ENCODE peak calls at places on chromosomes 2 and 18, in six cellular contexts. N is T-helper 22 cell; G is stimulated activated CD8-positive, alpha-beta memory T cell treated with anti-CD3 and anti-CD28 coated beads, Interleukin-15, amount 100 ng/mL, for 1 hour; K is neuronal stem cell; O is heart right ventricle; Q is Peyer's patch. Z is an unnamed sample.

GRCh38 chr2:189222440-189222839 is 42.9 kb upstream of the COL5A2 start:
- DNase-seq in K (no peak), O (no peak), N (no peak), G (no peak), Q (peak), Z (no peak)

GRCh38 chr2:25109822-25110221 is 58.6 kb downstream of the POMC start:
- DNase-seq in O (no peak), K (no peak), G (no peak), Q (no peak), N (no peak), Z (no peak)

GRCh38 chr2:161650116-161651015 is 26.1 kb downstream of the SLC4A10 start:
- DNase-seq in G (no peak), O (no peak), Q (no peak), K (no peak), N (no peak), Z (no peak)

GRCh38 chr2:212956665-212957064 is 194.7 kb downstream of the IKZF2 start:
- DNase-seq in O (no peak), G (no peak), N (no peak), Q (no peak), K (no peak), Z (no peak)

GRCh38 chr2:235766206-235766794 is 272.5 kb downstream of the AGAP1 start:
- DNase-seq in K (peak), Q (peak), N (no peak), G (peak), O (peak), Z (no peak)

GRCh38 chr2:136347976-136348375 is 230.0 kb upstream of the CXCR4 start:
- DNase-seq in N (no peak), K (no peak), G (no peak), O (no peak), Q (no peak), Z (no peak)

GRCh38 chr18:63451774-63452173 is 25.0 kb upstream of the SERPINB5 start:
- DNase-seq in K (no peak), N (no peak), Q (peak), G (no peak), O (no peak), Z (no peak)

GRCh38 chr2:241635756-241636155 is 1.2 kb downstream of the THAP4 start:
- DNase-seq in K (no peak), G (no peak), N (no peak), Q (no peak), O (no peak), Z (no peak)

GRCh38 chr18:40414155-40414754 is 1540.8 kb upstream of the PIK3C3 start:
- DNase-seq in K (no peak), Q (no peak), G (no peak), O (no peak), N (no peak), Z (no peak)

GRCh38 chr18:35619468-35619867 is 37.9 kb downstream of the GALNT1 start:
- DNase-seq in Q (no peak), O (peak), N (no peak), K (no peak), G (no peak), Z (no peak)

GRCh38 chr2:26139269-26140183 is 33.4 kb upstream of the GAREM2 start:
- DNase-seq in N (no peak), K (no peak), O (no peak), Q (no peak), G (no peak), Z (no peak)

GRCh38 chr18:50518787-50519520 is 40.9 kb upstream of the MAPK4 start:
- DNase-seq in Q (no peak), N (no peak), K (no peak), G (no peak), O (no peak), Z (no peak)

GRCh38 chr2:240294514-240294913 is 140.9 kb upstream of the GPC1 start:
- DNase-seq in N (no peak), G (no peak), O (no peak), K (no peak), Q (no peak), Z (no peak)

GRCh38 chr2:138333121-138333520 is 168.4 kb upstream of the SPOPL start:
- DNase-seq in K (no peak), O (no peak), G (no peak), Q (no peak), N (no peak), Z (no peak)

GRCh38 chr2:7007846-7008741 is 90.9 kb downstream of the RNF144A start:
- DNase-seq in G (no peak), O (peak), Q (peak), N (no peak), K (no peak), Z (no peak)

GRCh38 chr2:147433822-147434221 is 411.0 kb upstream of the ACVR2A start:
- DNase-seq in G (no peak), N (no peak), O (no peak), Q (no peak), K (no peak), Z (no peak)

GRCh38 chr2:196586511-196586991 is 53.0 kb upstream of the CCDC150 start:
- DNase-seq in G (no peak), N (no peak), Q (no peak), O (no peak), K (no peak), Z (no peak)

GRCh38 chr18:825891-826585 is 14.0 kb upstream of the YES1 start:
- DNase-seq in O (no peak), N (no peak), K (no peak), Q (no peak), G (no peak), Z (no peak)

GRCh38 chr2:105903051-105903674 is 158.5 kb downstream of the NCK2 start:
- DNase-seq in Q (no peak), O (no peak), G (no peak), K (no peak), N (no peak), Z (no peak)

GRCh38 chr18:58557013-58557435 is 71.9 kb downstream of the ALPK2 start:
- DNase-seq in O (peak), G (no peak), K (no peak), N (no peak), Q (peak), Z (no peak)

GRCh38 chr2:109507217-109507616 is 106.5 kb downstream of the SEPTIN10 start:
- DNase-seq in N (no peak), Q (no peak), O (no peak), K (no peak), G (no peak), Z (no peak)

GRCh38 chr2:144198116-144198515 is 321.8 kb downstream of the ZEB2 start:
- DNase-seq in Q (no peak), G (no peak), K (no peak), O (no peak), N (no peak), Z (no peak)

GRCh38 chr2:71995067-71995665 is 152.5 kb downstream of the CYP26B1 start:
- DNase-seq in G (no peak), O (no peak), K (no peak), N (no peak), Q (no peak), Z (no peak)

GRCh38 chr2:224410946-224411561 is 9.1 kb upstream of the FAM124B start:
- DNase-seq in O (no peak), N (no peak), Q (no peak), G (no peak), K (no peak), Z (no peak)